ENCODE peak calls at places on chromosomes 6 and 20, in six cellular contexts. One of them, this sample, is unnamed.

GRCh38 chr6:43091592-43091991 is 15.5 kb downstream of the PTK7 start:
- DNase-seq in HepG2: no peak
- DNase-seq in GM12878: no peak
- DNase-seq in A549: no peak
- DNase-seq in SK-N-SH: no peak
- DNase-seq in K562: no peak
- DNase-seq in this sample: no peak

GRCh38 chr6:135044639-135045038 is 10.0 kb downstream of the HBS1L start:
- DNase-seq in SK-N-SH: no peak
- DNase-seq in K562: no peak
- DNase-seq in GM12878: no peak
- DNase-seq in HepG2: no peak
- DNase-seq in A549: no peak
- DNase-seq in this sample: no peak

GRCh38 chr6:139376604-139377218 is 2.3 kb upstream of the CITED2 start:
- DNase-seq in GM12878: no peak
- DNase-seq in K562: no peak
- DNase-seq in SK-N-SH: no peak
- DNase-seq in HepG2: peak; percentile 48
- DNase-seq in A549: peak; percentile 44
- DNase-seq in this sample: peak; percentile 41

GRCh38 chr6:90256698-90257485 is 39.8 kb downstream of the BACH2 start:
- DNase-seq in SK-N-SH: no peak
- DNase-seq in K562: no peak
- DNase-seq in A549: no peak
- DNase-seq in HepG2: no peak
- DNase-seq in GM12878: no peak
- DNase-seq in this sample: peak; percentile 90

GRCh38 chr20:13238001-13238653 is 17.1 kb downstream of the ISM1 start:
- DNase-seq in SK-N-SH: no peak
- DNase-seq in HepG2: no peak
- DNase-seq in A549: no peak
- DNase-seq in K562: no peak
- DNase-seq in GM12878: no peak
- DNase-seq in this sample: no peak

GRCh38 chr6:10800810-10801209 is 37.5 kb downstream of the MAK start:
- DNase-seq in K562: no peak
- DNase-seq in SK-N-SH: no peak
- DNase-seq in HepG2: peak; percentile 68
- DNase-seq in GM12878: no peak
- DNase-seq in A549: peak; percentile 47
- DNase-seq in this sample: peak; percentile 60

GRCh38 chr6:108435391-108435790 is 125.3 kb upstream of the FOXO3 start:
- DNase-seq in SK-N-SH: no peak
- DNase-seq in K562: no peak
- DNase-seq in HepG2: no peak
- DNase-seq in A549: no peak
- DNase-seq in GM12878: no peak
- DNase-seq in this sample: no peak

GRCh38 chr6:125444234-125444949 is 142.6 kb upstream of the HDDC2 start:
- DNase-seq in HepG2: no peak
- DNase-seq in SK-N-SH: no peak
- DNase-seq in GM12878: no peak
- DNase-seq in A549: no peak
- DNase-seq in K562: no peak
- DNase-seq in this sample: no peak

GRCh38 chr6:170516783-170517616 is 36.1 kb downstream of the PSMB1 start:
- DNase-seq in A549: peak; percentile 61
- DNase-seq in SK-N-SH: peak; percentile 60
- DNase-seq in K562: no peak
- DNase-seq in HepG2: peak; percentile 74
- DNase-seq in GM12878: no peak
- DNase-seq in this sample: peak; percentile 78
- TF ChIP-seq SMC3 in A549: peak; percentile 68
- TF ChIP-seq SMC3 in SK-N-SH: peak; percentile 87
- TF ChIP-seq SMC3 in K562: peak; percentile 84
- TF ChIP-seq SMC3 in HepG2: peak; percentile 97
- TF ChIP-seq SMC3 in GM12878: peak; percentile 94
- TF ChIP-seq SMC3 in this sample: peak; percentile 86

DNA sequence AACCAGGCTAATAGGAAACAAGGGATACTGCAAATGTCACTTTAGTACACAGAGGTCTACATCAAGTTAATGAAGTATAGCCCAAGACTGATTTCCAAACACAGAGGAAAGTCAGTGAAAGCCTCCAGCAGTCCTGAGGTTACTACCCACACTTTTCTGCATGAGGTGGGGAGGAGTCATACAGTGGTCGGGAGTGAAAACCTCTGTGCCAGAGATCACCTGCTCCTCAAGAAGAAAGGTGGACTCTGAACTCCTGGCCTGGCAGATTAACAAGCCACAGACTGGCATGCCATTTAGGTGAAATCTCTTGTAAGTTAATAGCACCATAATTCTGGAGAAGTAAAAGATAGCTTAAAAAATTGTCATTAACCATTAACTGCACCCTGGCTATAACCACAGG is 125.1 kb upstream of the LAMP5 start:
- DNase-seq in K562: no peak
- DNase-seq in GM12878: no peak
- DNase-seq in HepG2: no peak
- DNase-seq in SK-N-SH: no peak
- DNase-seq in A549: no peak
- DNase-seq in this sample: no peak
- TF ChIP-seq SMC3 in K562: no peak
- TF ChIP-seq SMC3 in GM12878: no peak
- TF ChIP-seq SMC3 in HepG2: no peak
- TF ChIP-seq SMC3 in SK-N-SH: no peak
- TF ChIP-seq SMC3 in A549: no peak
- TF ChIP-seq SMC3 in this sample: no peak

DNA sequence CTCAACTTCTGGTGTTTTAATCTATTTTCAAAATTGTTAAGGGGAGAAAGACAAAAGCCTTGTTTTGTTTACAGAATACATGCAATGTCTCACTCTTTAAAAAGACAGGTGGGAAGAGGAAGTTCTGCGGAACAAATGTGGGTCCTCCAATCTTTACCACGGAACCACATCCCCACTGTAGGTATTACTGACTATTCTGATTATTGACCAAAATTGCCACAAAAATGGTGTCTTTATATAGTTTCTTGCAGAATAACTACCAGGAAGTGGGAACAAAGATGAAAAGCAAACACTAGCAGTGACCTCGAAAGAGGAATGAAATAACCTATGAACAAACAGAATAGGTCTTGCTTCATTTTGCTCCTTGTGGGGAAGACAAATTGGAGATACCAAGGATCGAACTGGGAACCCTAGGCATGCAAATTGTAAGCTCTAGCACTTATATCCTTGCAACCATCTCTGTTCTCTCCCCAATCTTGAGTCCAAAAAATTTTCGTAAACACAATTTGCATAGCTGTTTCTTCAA is 106.7 kb downstream of the GPX5 start:
- DNase-seq in K562: no peak
- DNase-seq in GM12878: no peak
- DNase-seq in A549: no peak
- DNase-seq in SK-N-SH: no peak
- DNase-seq in HepG2: peak; percentile 16
- DNase-seq in this sample: no peak
- TF ChIP-seq SMC3 in K562: no peak
- TF ChIP-seq SMC3 in GM12878: no peak
- TF ChIP-seq SMC3 in A549: no peak
- TF ChIP-seq SMC3 in SK-N-SH: no peak
- TF ChIP-seq SMC3 in HepG2: no peak
- TF ChIP-seq SMC3 in this sample: no peak

DNA sequence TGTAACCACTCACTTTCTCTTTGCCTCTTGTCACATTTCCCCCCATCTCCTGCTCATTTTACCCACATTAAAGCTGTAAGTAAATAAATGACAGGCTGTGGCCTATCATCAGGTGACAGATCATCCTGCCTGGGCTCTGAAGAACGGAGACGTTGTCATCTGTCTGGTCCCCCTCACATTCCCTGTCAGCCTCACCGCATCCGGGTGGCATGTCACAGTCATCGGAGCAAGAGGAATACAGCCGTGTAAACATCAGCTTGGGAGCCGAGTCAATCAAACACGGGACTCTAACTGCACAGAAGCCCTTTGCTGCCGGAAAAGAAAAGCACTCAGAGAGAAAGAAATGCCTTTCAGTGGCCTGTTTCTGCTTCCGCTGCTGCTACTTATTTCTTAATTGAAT is 371.9 kb upstream of the ID4 start:
- DNase-seq in HepG2: no peak
- DNase-seq in SK-N-SH: no peak
- DNase-seq in GM12878: no peak
- DNase-seq in K562: no peak
- DNase-seq in A549: no peak
- DNase-seq in this sample: no peak
- TF ChIP-seq SMC3 in HepG2: no peak
- TF ChIP-seq SMC3 in SK-N-SH: no peak
- TF ChIP-seq SMC3 in GM12878: no peak
- TF ChIP-seq SMC3 in K562: no peak
- TF ChIP-seq SMC3 in A549: no peak
- TF ChIP-seq SMC3 in this sample: no peak

GRCh38 chr20:6916938-6917337 is 149.5 kb downstream of the BMP2 start:
- DNase-seq in A549: no peak
- DNase-seq in HepG2: no peak
- DNase-seq in GM12878: no peak
- DNase-seq in SK-N-SH: no peak
- DNase-seq in K562: no peak
- DNase-seq in this sample: no peak
- TF ChIP-seq SMC3 in A549: no peak
- TF ChIP-seq SMC3 in HepG2: no peak
- TF ChIP-seq SMC3 in GM12878: no peak
- TF ChIP-seq SMC3 in SK-N-SH: no peak
- TF ChIP-seq SMC3 in K562: no peak
- TF ChIP-seq SMC3 in this sample: no peak

DNA sequence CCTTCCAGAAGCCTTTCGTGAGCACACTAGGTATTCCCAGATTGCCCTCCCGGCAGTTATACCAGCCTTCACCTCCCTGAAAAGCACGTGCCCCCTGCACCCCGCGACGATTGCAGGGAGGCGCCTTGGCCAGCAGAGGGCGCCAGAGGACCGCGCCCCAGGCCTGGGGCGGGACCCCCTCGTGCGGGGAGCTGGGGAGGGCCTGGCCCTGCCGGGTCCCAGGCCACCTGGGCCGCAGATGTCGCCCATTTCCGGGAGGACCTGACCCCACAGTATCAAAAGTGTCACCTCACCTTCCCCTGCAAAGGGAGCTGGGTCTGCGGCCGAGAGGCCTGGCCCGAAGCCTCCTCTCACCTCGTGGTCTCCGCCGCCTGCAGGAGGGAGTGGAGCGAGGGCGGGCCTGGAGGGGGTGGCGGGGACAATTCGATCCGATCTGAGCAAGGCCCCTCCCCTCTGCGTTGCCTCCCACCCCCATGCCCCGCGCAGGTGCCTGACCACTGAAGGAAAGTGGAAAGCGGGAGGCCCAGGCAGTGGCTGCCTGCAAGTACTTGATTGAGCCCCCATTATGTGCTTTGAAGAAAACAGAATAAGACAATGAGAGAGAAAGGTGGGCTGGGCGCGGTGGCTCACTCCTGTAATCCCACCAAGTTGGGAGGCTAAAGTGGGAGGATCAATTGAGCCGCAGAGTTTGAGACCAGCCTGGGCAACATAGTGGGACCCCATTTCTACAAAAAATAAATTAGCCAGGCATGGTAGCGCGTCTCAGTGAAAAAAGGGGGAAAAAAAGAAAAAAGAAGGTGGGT is 3.5 kb upstream of the SNAI1 start:
- DNase-seq in K562: peak; percentile 87
- DNase-seq in GM12878: no peak
- DNase-seq in HepG2: peak; percentile 56
- DNase-seq in A549: peak; percentile 60
- DNase-seq in SK-N-SH: peak; percentile 93
- DNase-seq in this sample: no peak
- TF ChIP-seq SMC3 in K562: peak; percentile 97
- TF ChIP-seq SMC3 in GM12878: peak; percentile 97
- TF ChIP-seq SMC3 in HepG2: peak; percentile 87
- TF ChIP-seq SMC3 in A549: peak; percentile 100
- TF ChIP-seq SMC3 in SK-N-SH: peak; percentile 98
- TF ChIP-seq SMC3 in this sample: peak; percentile 96

GRCh38 chr20:37319120-37319717 is 26.7 kb upstream of the SRC start:
- DNase-seq in HepG2: no peak
- DNase-seq in K562: no peak
- DNase-seq in SK-N-SH: peak; percentile 45
- DNase-seq in A549: no peak
- DNase-seq in GM12878: no peak
- DNase-seq in this sample: peak; percentile 66
- TF ChIP-seq SMC3 in HepG2: no peak
- TF ChIP-seq SMC3 in K562: no peak
- TF ChIP-seq SMC3 in SK-N-SH: no peak
- TF ChIP-seq SMC3 in A549: no peak
- TF ChIP-seq SMC3 in GM12878: no peak
- TF ChIP-seq SMC3 in this sample: no peak

DNA sequence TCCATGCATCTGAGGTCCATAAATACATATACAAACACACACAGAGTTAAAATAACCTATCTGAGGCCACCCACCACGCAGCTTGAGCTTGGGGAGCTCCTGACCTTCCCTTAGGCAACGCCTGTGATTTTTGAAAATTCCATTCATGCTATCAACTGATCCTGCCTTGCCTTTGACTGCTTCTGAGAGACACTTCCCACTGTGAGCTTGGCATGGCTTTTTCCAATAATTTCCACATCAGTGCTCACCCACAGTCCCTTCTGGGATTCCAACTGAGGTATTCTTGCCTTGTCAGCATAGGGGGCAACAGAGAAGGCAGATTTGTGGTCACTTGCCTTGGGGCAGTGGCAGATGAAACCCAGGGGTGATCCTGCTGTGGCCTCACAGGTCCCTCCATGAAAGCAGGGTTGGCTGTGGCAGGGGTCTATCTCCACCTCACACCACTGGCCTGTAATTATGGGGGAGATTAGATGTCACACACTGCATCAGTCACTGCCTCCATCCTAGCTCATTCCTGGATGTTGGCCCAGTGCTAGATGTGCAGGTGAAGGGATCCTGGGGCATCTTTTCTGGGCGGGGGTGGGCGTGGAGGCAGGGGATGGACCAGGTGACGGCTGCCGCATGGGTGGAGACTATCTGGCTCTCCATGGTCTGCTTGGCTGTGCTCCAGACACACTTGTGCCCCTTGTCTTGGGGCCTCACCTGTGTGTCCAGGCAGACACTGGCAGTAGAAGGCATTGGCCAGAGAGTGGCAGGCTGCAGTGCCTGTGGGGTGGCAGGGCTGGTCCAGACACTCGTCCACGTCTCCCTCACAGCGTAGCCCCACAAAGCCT is 11.2 kb upstream of the GPSM3 start:
- DNase-seq in A549: no peak
- DNase-seq in HepG2: no peak
- DNase-seq in SK-N-SH: no peak
- DNase-seq in GM12878: no peak
- DNase-seq in K562: no peak
- DNase-seq in this sample: no peak
- TF ChIP-seq SMC3 in A549: no peak
- TF ChIP-seq SMC3 in HepG2: no peak
- TF ChIP-seq SMC3 in SK-N-SH: no peak
- TF ChIP-seq SMC3 in GM12878: no peak
- TF ChIP-seq SMC3 in K562: no peak
- TF ChIP-seq SMC3 in this sample: no peak

This sample was measured in IMR-90.